ENCODE peak calls at places on chromosomes 11 and 22, in six cellular contexts. C is fibroblast of lung, A is PC-3, I is endodermal cell, U is IMR-90, Z is kidney. Q is an unnamed sample. For H3K4me1, the result is how much of the 10 kb centered on the place peaks cover.

GRCh38 chr11:19892387-19892786 is 179.8 kb downstream of the NAV2 start:
- DNase-seq in C (no peak), A (peak), I (no peak), U (no peak), Z (no peak), Q (peak)

GRCh38 chr11:13016415-13016814 is 7.3 kb downstream of the RASSF10 start:
- DNase-seq in C (no peak), A (peak), I (no peak), U (no peak), Z (no peak), Q (peak)

GRCh38 chr22:27461470-27461869 is 340.1 kb downstream of the MN1 start:
- DNase-seq in C (peak), A (peak), I (peak), U (peak), Z (no peak), Q (peak)

GRCh38 chr11:110327508-110327907 is 31.1 kb upstream of the RDX start:
- DNase-seq in C (no peak), A (no peak), I (no peak), U (no peak), Z (no peak), Q (no peak)

GRCh38 chr11:110891411-110891810 is 179.2 kb upstream of the ARHGAP20 start:
- DNase-seq in C (peak), A (no peak), I (no peak), U (peak), Z (no peak), Q (no peak)

GRCh38 chr11:22467741-22468140 is 129.6 kb downstream of the SLC17A6 start:
- DNase-seq in C (no peak), A (no peak), I (no peak), U (peak), Z (no peak), Q (no peak)

GRCh38 chr11:91078221-91078620 is 855.4 kb upstream of the CHORDC1 start:
- DNase-seq in C (no peak), A (peak), I (no peak), U (no peak), Z (no peak), Q (no peak)

GRCh38 chr11:27721505-27722116 is 21.4 kb upstream of the BDNF start:
- DNase-seq in C (no peak), A (no peak), I (no peak), U (no peak), Z (no peak), Q (no peak)

GRCh38 chr11:80144932-80145612 is 704.2 kb upstream of the TENM4 start:
- DNase-seq in C (no peak), A (no peak), I (no peak), U (no peak), Z (no peak), Q (no peak)

GRCh38 chr11:63951779-63952536 is 13.2 kb downstream of the NAA40 start:
- DNase-seq in C (no peak), A (no peak), I (no peak), U (no peak), Z (no peak), Q (peak)

GRCh38 chr11:74037309-74037708 is 28.4 kb upstream of the UCP3 start:
- DNase-seq in C (no peak), A (peak), I (no peak), U (peak), Z (peak), Q (peak)

GRCh38 chr22:37274380-37274862 is 7.9 kb upstream of the CYTH4 start:
- DNase-seq in C (no peak), A (no peak), I (no peak), U (no peak), Z (peak), Q (no peak)

GRCh38 chr22:33806191-33806590 is 114.1 kb downstream of the LARGE1 start:
- DNase-seq in C (peak), A (no peak), I (no peak), U (peak), Z (no peak), Q (no peak)

GRCh38 chr11:95262994-95263764 is 32.2 kb upstream of the SESN3 start:
- DNase-seq in C (no peak), A (no peak), I (no peak), U (no peak), Z (no peak), Q (no peak)

GRCh38 chr22:31613904-31614296 is 48.1 kb downstream of the PISD start:
- DNase-seq in C (no peak), A (no peak), I (no peak), U (no peak), Z (no peak), Q (no peak)

GRCh38 chr22:42269407-42270177 is 861 bp downstream of the TCF20 start:
- DNase-seq in C (no peak), A (peak), I (peak), U (no peak), Z (peak), Q (peak)

GRCh38 chr11:18727499-18728236 is 1.7 kb upstream of the IGSF22 start:
- DNase-seq in C (no peak), A (peak), I (peak), U (peak), Z (no peak), Q (no peak)

GRCh38 chr11:67056640-67057409 is at the start of gene RHOD:
- DNase-seq in C (no peak), A (peak), I (peak), U (no peak), Z (peak), Q (peak)
- H3K27ac ChIP-seq in C (no peak), A (peak), I (no peak), U (peak), Z (peak), Q (peak)

GRCh38 chr11:723120-723883 is 17.3 kb downstream of the EPS8L2 start:
- DNase-seq in C (peak), A (peak), I (no peak), U (peak), Z (no peak), Q (peak)

GRCh38 chr11:721347-721912 is 15.4 kb downstream of the EPS8L2 start:
- DNase-seq in C (no peak), A (no peak), I (no peak), U (no peak), Z (no peak), Q (no peak)

GRCh38 chr11:720017-720641 is 14.1 kb downstream of the EPS8L2 start:
- DNase-seq in C (no peak), A (no peak), I (no peak), U (no peak), Z (no peak), Q (no peak)

GRCh38 chr11:720642-721346 is 14.8 kb downstream of the EPS8L2 start:
- DNase-seq in C (peak), A (peak), I (peak), U (peak), Z (no peak), Q (peak)

DNA sequence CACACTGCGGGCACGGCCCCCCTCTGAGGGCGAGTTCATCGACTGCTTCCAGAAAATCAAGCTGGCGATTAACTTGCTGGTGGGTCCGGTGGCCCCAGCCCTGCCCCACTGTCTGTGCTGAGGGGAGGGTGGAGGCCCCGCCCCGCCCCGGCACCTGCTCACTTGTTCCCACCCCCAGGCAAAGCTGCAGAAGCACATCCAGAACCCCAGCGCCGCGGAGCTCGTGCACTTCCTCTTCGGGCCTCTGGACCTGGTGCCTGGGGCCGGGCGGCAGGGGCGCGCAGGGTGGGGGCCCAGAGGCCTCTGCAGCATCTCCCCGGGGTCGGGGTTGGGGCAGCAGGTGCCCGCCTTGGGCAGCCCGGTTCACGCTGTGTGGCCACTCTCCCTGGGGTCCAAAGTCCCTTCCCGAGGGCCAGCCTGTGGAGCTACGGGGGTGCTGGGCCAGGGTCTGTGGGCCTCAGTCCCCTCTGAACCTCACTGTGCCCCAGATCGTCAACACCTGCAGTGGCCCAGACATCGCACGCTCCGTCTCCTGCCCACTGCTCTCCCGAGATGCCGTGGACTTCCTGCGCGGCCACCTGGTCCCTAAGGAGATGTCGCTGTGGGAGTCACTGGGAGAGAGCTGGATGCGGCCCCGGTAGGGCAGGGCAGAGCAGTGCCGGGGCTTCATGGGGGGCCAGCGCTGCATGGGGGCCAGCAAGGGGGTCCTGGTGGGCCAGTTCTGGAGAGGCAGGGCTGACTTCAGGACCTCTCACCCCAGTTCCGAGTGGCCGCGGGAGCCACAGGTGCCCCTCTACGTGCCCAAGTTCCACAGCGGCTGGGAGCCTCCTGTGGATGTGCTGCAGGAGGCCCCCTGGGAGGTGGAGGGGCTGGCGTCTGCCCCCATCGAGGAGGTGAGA is 16.1 kb downstream of the EPS8L2 start:
- DNase-seq in C (no peak), A (no peak), I (no peak), U (no peak), Z (no peak), Q (no peak)
- H3K9ac ChIP-seq in C (no peak), A (no peak), I (no peak), U (no peak), Z (no peak), Q (no peak)

GRCh38 chr11:115182282-115182952 is 321.8 kb downstream of the CADM1 start:
- DNase-seq in C (no peak), A (no peak), I (no peak), U (no peak), Z (no peak), Q (no peak)

GRCh38 chr11:115185507-115185906 is 318.7 kb downstream of the CADM1 start:
- DNase-seq in C (no peak), A (no peak), I (no peak), U (no peak), Z (no peak), Q (no peak)

GRCh38 chr11:115185931-115186330 is 318.3 kb downstream of the CADM1 start:
- DNase-seq in C (no peak), A (no peak), I (no peak), U (no peak), Z (no peak), Q (no peak)

GRCh38 chr11:115181480-115181879 is 322.7 kb downstream of the CADM1 start:
- DNase-seq in C (no peak), A (no peak), I (no peak), U (no peak), Z (no peak), Q (no peak)

DNA sequence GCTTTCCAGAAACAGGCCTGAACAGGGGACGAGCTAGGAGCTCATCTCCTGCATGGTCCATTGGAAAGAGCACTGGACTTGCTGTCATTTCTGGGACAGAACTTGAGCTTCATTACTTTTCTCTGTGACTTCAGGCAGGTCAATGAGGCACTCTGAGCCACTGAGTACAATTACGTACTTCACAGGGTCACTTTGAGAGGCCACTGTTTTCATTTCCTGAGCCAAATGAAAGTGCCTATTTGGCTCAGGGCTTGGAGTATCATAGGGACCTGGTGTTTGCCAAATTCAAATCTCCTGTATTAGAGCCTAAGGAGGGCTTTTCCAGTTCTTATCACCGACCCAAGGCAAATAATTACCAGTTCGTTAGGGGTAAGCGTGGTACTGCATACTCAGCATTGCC is 319.3 kb downstream of the CADM1 start:
- DNase-seq in C (no peak), A (no peak), I (no peak), U (no peak), Z (no peak), Q (no peak)
- H3K4me1 ChIP-seq in C (under half), A (under half), I (under half), U (under half), Z (under half), Q (under half)

DNA sequence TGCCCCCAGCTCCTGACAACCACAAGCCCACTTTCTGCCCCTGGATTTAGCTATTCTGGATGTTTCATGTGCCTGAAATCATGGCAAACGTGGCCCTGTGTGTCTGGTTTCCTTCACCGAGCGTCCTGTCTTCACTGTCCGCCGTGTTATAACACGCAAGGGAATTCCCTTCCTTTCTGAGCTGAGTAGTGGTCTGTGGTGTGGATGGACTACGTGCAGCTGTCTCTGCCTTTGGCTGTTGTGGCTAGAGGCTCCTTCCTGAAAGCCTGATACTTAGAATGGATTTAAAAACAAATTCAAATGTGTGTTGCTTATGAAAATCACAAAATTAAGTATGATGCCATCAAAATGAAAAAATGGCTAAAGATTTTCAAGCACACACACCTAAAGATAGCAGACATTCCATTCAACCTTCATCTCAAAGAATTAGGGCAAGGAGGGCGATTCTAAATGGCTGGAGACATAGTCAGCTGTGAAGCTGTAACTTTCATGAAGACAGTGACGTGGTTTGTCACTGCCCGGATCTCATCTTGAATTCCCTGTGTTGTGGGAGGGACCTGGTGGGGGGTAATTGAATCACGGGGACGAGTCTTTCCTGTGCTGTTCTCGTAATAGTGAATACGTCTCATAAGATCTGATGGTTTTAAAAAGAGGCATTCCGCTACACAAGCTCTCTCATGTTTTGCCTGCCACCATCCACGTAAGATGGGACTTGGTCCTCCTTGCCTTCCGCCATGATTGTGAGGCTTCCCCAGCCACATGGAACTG is 30.5 kb downstream of the KCNQ1 start:
- DNase-seq in C (no peak), A (no peak), I (no peak), U (no peak), Z (no peak), Q (no peak)
- H3K27ac ChIP-seq in C (no peak), A (no peak), I (no peak), U (no peak), Z (peak), Q (no peak)

Q was measured in mammary epithelial cell.